ENCODE peak calls at places on chromosomes 6 and 20, in four cellular contexts. A is pancreas; V is activated CD4-positive, alpha-beta T cell treated with anti-CD3 and anti-CD28 coated beads, Interleukin-2, amount 50 U/mL, for 48 hours; I is mammary epithelial cell. P is an unnamed sample.

GRCh38 chr20:23289724-23290395 is 60.7 kb upstream of the NXT1 start:
- DNase-seq in A (no peak), V (no peak), I (no peak), P (no peak)

GRCh38 chr6:27188206-27188884 is 59.2 kb upstream of the PRSS16 start:
- DNase-seq in A (peak), V (peak), I (peak), P (no peak)

GRCh38 chr6:167475947-167476346 is 151.1 kb downstream of the TTLL2 start:
- DNase-seq in A (no peak), V (no peak), I (no peak), P (no peak)

GRCh38 chr6:165308926-165309731 is at the start of gene C6orf118:
- DNase-seq in A (no peak), V (no peak), I (no peak), P (peak)

GRCh38 chr20:48284837-48285236 is 499.6 kb upstream of the SULF2 start:
- DNase-seq in A (no peak), V (no peak), I (peak), P (no peak)

GRCh38 chr6:139407718-139408222 is 33.3 kb upstream of the CITED2 start:
- DNase-seq in A (no peak), V (no peak), I (peak), P (no peak)

GRCh38 chr6:81696505-81696904 is 56.0 kb downstream of the TENT5A start:
- DNase-seq in A (no peak), V (no peak), I (no peak), P (no peak)

GRCh38 chr20:46348972-46349741 is 40.9 kb upstream of the CDH22 start:
- DNase-seq in A (peak), V (peak), I (no peak), P (peak)

GRCh38 chr6:33880104-33880678 is 76.4 kb upstream of the MLN start:
- DNase-seq in A (no peak), V (no peak), I (no peak), P (no peak)

GRCh38 chr6:83707829-83708545 is 914 bp downstream of the SNAP91 start:
- DNase-seq in A (no peak), V (no peak), I (no peak), P (peak)

GRCh38 chr6:27553123-27553904 is 80.4 kb upstream of the ZNF184 start:
- DNase-seq in A (no peak), V (peak), I (peak), P (no peak)

GRCh38 chr6:146990821-146991798 is 213.1 kb upstream of the STXBP5 start:
- DNase-seq in A (no peak), V (no peak), I (peak), P (peak)

GRCh38 chr6:137471497-137471896 is 22.7 kb downstream of the OLIG3 start:
- DNase-seq in A (no peak), V (no peak), I (no peak), P (no peak)

GRCh38 chr20:2234788-2235187 is 61.0 kb upstream of the TGM3 start:
- DNase-seq in A (no peak), V (no peak), I (no peak), P (no peak)

GRCh38 chr20:33296206-33296605 is 13.2 kb downstream of the BPIFB1 start:
- DNase-seq in A (no peak), V (no peak), I (no peak), P (no peak)

GRCh38 chr6:136553166-136553787 is 3.1 kb upstream of the MAP7 start:
- DNase-seq in A (no peak), V (no peak), I (no peak), P (no peak)

GRCh38 chr20:4962257-4962855 is 39.0 kb downstream of the SLC23A2 start:
- DNase-seq in A (no peak), V (peak), I (no peak), P (no peak)

GRCh38 chr20:50519036-50519780 is 9.0 kb downstream of the PTPN1 start:
- DNase-seq in A (no peak), V (no peak), I (no peak), P (no peak)

GRCh38 chr6:155561262-155561970 is 105.8 kb upstream of the NOX3 start:
- DNase-seq in A (no peak), V (no peak), I (no peak), P (no peak)

P was measured in putamen.